ENCODE peak calls at places on chromosome 12, in five cellular contexts. K, O, D, S and U are unnamed samples.

GRCh38 chr12:15855646-15856045 is 26.5 kb upstream of the STRAP start:
- DNase-seq in S (no peak), O (no peak), K (peak), D (no peak), U (no peak)

GRCh38 chr12:113109872-113110623 is 25.5 kb downstream of the RASAL1 start:
- DNase-seq in D (no peak), S (no peak), K (no peak), O (no peak), U (no peak)

GRCh38 chr12:102302553-102302952 is 104.9 kb upstream of the PMCH start:
- DNase-seq in K (no peak), S (no peak), D (no peak), O (no peak), U (no peak)

GRCh38 chr12:106594447-106594846 is 11.6 kb downstream of the RFX4 start:
- DNase-seq in K (no peak), D (no peak), S (no peak), O (no peak), U (no peak)

GRCh38 chr12:12909995-12910391 is 18.6 kb downstream of the GPRC5A start:
- DNase-seq in D (no peak), K (peak), S (no peak), O (no peak), U (no peak)

GRCh38 chr12:92141585-92142244 is 3.9 kb downstream of the BTG1 start:
- DNase-seq in S (no peak), K (no peak), D (peak), O (no peak), U (no peak)

GRCh38 chr12:76075448-76075847 is 9.0 kb downstream of the NAP1L1 start:
- DNase-seq in D (no peak), O (no peak), S (no peak), K (no peak), U (no peak)

GRCh38 chr12:68063900-68064590 is 74.8 kb downstream of the IFNG-AS1 start:
- DNase-seq in S (no peak), O (no peak), K (no peak), D (no peak), U (no peak)

GRCh38 chr12:96073346-96074336 is 38.3 kb upstream of the LTA4H start:
- DNase-seq in D (no peak), S (no peak), O (no peak), K (no peak), U (peak)

GRCh38 chr12:19946549-19946948 is 421.8 kb upstream of the PDE3A start:
- DNase-seq in D (no peak), S (no peak), K (peak), O (peak), U (peak)

GRCh38 chr12:3313655-3314305 is 177.2 kb upstream of the PRMT8 start:
- DNase-seq in D (peak), K (peak), O (no peak), S (no peak), U (peak)

GRCh38 chr12:111578276-111578970 is 20.7 kb downstream of the ATXN2 start:
- DNase-seq in S (no peak), O (peak), D (no peak), K (peak), U (peak)

GRCh38 chr12:78746001-78746400 is 118.6 kb upstream of the SYT1 start:
- DNase-seq in S (no peak), D (no peak), O (no peak), K (no peak), U (no peak)

GRCh38 chr12:127272864-127273263 is 994.1 kb upstream of the TMEM132C start:
- DNase-seq in O (no peak), D (no peak), S (no peak), K (peak), U (peak)

GRCh38 chr12:96522690-96523089 is 33.3 kb downstream of the CFAP54 start:
- DNase-seq in O (no peak), K (no peak), S (no peak), D (no peak), U (no peak)

GRCh38 chr12:5376591-5377207 is 55.2 kb upstream of the NTF3 start:
- DNase-seq in K (no peak), S (no peak), D (no peak), O (no peak), U (no peak)

GRCh38 chr12:120703311-120703942 is 6.8 kb upstream of the UNC119B start:
- DNase-seq in D (no peak), S (no peak), O (no peak), K (no peak), U (no peak)

GRCh38 chr12:87870061-87870460 is 159.1 kb downstream of the C12orf50 start:
- DNase-seq in D (no peak), S (no peak), O (no peak), K (peak), U (no peak)

GRCh38 chr12:68538722-68539614 is 71.7 kb upstream of the RAP1B start:
- DNase-seq in O (no peak), S (peak), D (peak), K (peak), U (peak)

GRCh38 chr12:58416211-58416610 is 474.8 kb downstream of the ATP23 start:
- DNase-seq in S (no peak), O (peak), D (no peak), K (peak), U (peak)

GRCh38 chr12:111673503-111673902 is 12.3 kb downstream of the BRAP start:
- DNase-seq in D (no peak), S (no peak), K (peak), O (no peak), U (peak)

GRCh38 chr12:116892318-116892717 is 11.1 kb upstream of the HRK start:
- DNase-seq in O (no peak), K (no peak), S (no peak), D (no peak), U (no peak)

GRCh38 chr12:76187177-76187576 is 102.7 kb upstream of the NAP1L1 start:
- DNase-seq in S (no peak), D (no peak), K (no peak), O (no peak), U (no peak)

GRCh38 chr12:86158956-86159355 is 97.2 kb downstream of the MGAT4C start:
- DNase-seq in O (no peak), D (no peak), K (peak), S (no peak), U (no peak)

GRCh38 chr12:43776498-43776897 is 17.7 kb downstream of the IRAK4 start:
- DNase-seq in O (no peak), K (peak), D (no peak), S (no peak), U (peak)

GRCh38 chr12:100359822-100360221 is 2.9 kb downstream of the SLC17A8 start:
- DNase-seq in K (peak), S (no peak), O (no peak), D (no peak), U (no peak)

GRCh38 chr12:116882742-116883141 is 1.5 kb upstream of the HRK start:
- DNase-seq in O (no peak), S (no peak), D (no peak), K (peak), U (no peak)

GRCh38 chr12:1838223-1838993 is 18.0 kb downstream of the LRTM2 start:
- DNase-seq in S (no peak), K (no peak), D (no peak), O (no peak), U (no peak)

GRCh38 chr12:128783129-128783574 is 40.6 kb downstream of the SLC15A4 start:
- DNase-seq in O (no peak), D (peak), K (peak), S (no peak), U (peak)

GRCh38 chr12:96248532-96248931 is 54.4 kb downstream of the ELK3 start:
- DNase-seq in D (no peak), O (no peak), K (no peak), S (no peak), U (no peak)

GRCh38 chr12:66932126-66932525 is 253.2 kb upstream of the GRIP1 start:
- DNase-seq in O (no peak), K (no peak), S (no peak), D (no peak), U (no peak)

GRCh38 chr12:116529048-116529447 is 30.1 kb upstream of the MAP1LC3B2 start:
- DNase-seq in K (peak), D (no peak), S (no peak), O (no peak), U (peak)

GRCh38 chr12:6946033-6946919 is 2.5 kb downstream of the C12orf57 start:
- DNase-seq in S (peak), O (no peak), D (no peak), K (no peak), U (no peak)
- TF ChIP-seq CTCF in S (no peak), O (no peak), D (no peak), K (no peak), U (no peak)

DNA sequence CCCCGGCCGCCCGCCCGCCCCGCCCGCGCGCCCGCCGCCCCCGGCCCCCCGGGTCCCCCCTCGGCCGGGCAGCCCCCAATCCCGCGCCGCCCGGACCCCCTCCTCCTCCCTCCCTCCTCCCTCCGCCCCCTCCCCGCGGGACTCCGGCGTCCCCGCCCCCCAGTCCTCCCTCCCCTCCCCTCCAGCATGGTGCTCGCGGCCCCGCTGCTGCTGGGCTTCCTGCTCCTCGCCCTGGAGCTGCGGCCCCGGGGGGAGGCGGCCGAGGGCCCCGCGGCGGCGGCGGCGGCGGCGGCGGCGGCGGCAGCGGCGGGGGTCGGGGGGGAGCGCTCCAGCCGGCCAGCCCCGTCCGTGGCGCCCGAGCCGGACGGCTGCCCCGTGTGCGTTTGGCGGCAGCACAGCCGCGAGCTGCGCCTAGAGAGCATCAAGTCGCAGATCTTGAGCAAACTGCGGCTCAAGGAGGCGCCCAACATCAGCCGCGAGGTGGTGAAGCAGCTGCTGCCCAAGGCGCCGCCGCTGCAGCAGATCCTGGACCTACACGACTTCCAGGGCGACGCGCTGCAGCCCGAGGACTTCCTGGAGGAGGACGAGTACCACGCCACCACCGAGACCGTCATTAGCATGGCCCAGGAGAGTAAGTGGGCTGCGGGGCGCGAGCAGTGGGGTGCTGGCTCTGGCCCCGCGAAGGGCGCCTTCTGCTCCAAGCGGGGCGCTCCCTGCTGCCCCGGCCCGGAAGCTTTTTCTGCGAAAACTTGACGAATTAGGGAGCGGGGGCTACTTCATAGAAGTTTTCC is 404 bp downstream of the GDF11 start:
- DNase-seq in K (peak), S (peak), D (peak), O (no peak), U (peak)
- TF ChIP-seq CTCF in K (peak), S (no peak), D (peak), O (no peak), U (no peak)

DNA sequence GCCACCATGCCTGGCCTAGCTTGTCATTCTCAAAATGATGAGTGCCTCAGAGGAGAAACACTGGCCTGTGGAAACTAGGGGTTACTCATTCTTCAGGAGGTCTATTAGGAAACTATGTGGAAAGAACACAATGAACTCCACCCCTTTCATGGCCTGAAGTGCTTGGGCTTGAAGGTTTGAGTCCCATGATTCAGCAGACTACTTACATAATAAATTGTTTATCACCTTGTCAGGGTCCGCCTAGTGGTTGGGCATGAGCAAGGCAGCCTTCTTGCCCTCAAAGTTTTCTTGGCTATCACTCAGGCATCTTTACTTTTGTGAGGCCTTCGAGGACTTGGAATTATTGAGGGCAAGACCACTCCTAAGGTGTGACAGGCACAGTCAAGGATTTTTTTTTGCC is 251.2 kb downstream of the ACSS3 start:
- DNase-seq in S (no peak), K (peak), O (no peak), D (peak), U (no peak)
- TF ChIP-seq CTCF in S (no peak), K (no peak), O (peak), D (peak), U (peak)

DNA sequence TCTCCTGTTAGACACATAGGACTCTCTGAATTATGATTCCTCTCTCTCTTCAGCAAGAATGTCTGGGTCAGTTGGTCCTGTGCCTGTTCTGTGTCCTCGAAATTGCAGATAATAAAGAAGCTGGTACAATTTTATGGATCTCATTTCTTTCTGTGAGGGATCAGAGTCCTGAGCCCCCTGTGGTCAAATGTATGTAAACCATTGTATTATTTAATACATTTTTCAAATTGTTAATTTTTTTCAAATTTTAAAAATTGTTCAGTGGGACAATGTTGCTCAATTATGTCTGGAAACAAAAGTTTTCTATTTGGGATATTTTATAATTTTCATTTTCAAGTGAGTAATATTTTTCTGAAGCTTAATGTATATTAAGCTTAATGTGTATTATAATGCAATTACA is 513.5 kb downstream of the CCER1 start:
- DNase-seq in O (no peak), S (no peak), D (no peak), K (no peak), U (no peak)
- TF ChIP-seq CTCF in O (no peak), S (no peak), D (no peak), K (no peak), U (no peak)

GRCh38 chr12:44930972-44931600 is 55.0 kb upstream of the NELL2 start:
- DNase-seq in O (peak), D (no peak), S (no peak), K (peak), U (peak)
- TF ChIP-seq CTCF in O (peak), D (peak), S (peak), K (peak), U (peak)